ENCODE peak calls at places on chromosomes 1 and 21, in eight cellular contexts. One of them, this sample, is unnamed.

GRCh38 chr21:38831526-38832467 is 26.1 kb downstream of the ETS2 start:
- DNase-seq in stomach: peak
- DNase-seq in GM12864: peak
- DNase-seq in lower lobe of right lung: peak
- DNase-seq in GM10248: peak
- DNase-seq in osteocyte: peak
- DNase-seq in heart left ventricle: peak
- DNase-seq in brain microvascular endothelial cell: peak
- DNase-seq in this sample: peak

GRCh38 chr1:6501414-6501813 is 9.9 kb upstream of the PLEKHG5 start:
- DNase-seq in stomach: no peak
- DNase-seq in GM10248: no peak
- DNase-seq in lower lobe of right lung: no peak
- DNase-seq in brain microvascular endothelial cell: no peak
- DNase-seq in osteocyte: no peak
- DNase-seq in heart left ventricle: no peak
- DNase-seq in GM12864: no peak
- DNase-seq in this sample: no peak

GRCh38 chr1:180033387-180033786 is 78.8 kb downstream of the CEP350 start:
- DNase-seq in stomach: no peak
- DNase-seq in GM12864: no peak
- DNase-seq in osteocyte: no peak
- DNase-seq in lower lobe of right lung: no peak
- DNase-seq in brain microvascular endothelial cell: no peak
- DNase-seq in GM10248: no peak
- DNase-seq in heart left ventricle: no peak
- DNase-seq in this sample: no peak

GRCh38 chr1:6145351-6145750 is 34.8 kb downstream of the CHD5 start:
- DNase-seq in GM12864: no peak
- DNase-seq in brain microvascular endothelial cell: no peak
- DNase-seq in lower lobe of right lung: no peak
- DNase-seq in GM10248: no peak
- DNase-seq in osteocyte: no peak
- DNase-seq in heart left ventricle: no peak
- DNase-seq in stomach: no peak
- DNase-seq in this sample: no peak

GRCh38 chr1:203488539-203488938 is 5.4 kb upstream of the OPTC start:
- DNase-seq in GM12864: no peak
- DNase-seq in heart left ventricle: no peak
- DNase-seq in GM10248: no peak
- DNase-seq in lower lobe of right lung: no peak
- DNase-seq in osteocyte: no peak
- DNase-seq in brain microvascular endothelial cell: no peak
- DNase-seq in stomach: no peak
- DNase-seq in this sample: no peak

GRCh38 chr1:10514490-10515235 is 39.9 kb downstream of the PEX14 start:
- DNase-seq in GM10248: no peak
- DNase-seq in stomach: no peak
- DNase-seq in brain microvascular endothelial cell: peak
- DNase-seq in heart left ventricle: no peak
- DNase-seq in GM12864: no peak
- DNase-seq in osteocyte: no peak
- DNase-seq in lower lobe of right lung: no peak
- DNase-seq in this sample: no peak

GRCh38 chr21:41956926-41957729 is 3.3 kb upstream of the C2CD2 start:
- DNase-seq in stomach: no peak
- DNase-seq in osteocyte: no peak
- DNase-seq in lower lobe of right lung: no peak
- DNase-seq in heart left ventricle: no peak
- DNase-seq in brain microvascular endothelial cell: peak
- DNase-seq in GM10248: no peak
- DNase-seq in GM12864: no peak
- DNase-seq in this sample: no peak

GRCh38 chr1:1847501-1848289 is 43.2 kb downstream of the GNB1 start:
- DNase-seq in osteocyte: no peak
- DNase-seq in lower lobe of right lung: no peak
- DNase-seq in GM10248: peak
- DNase-seq in stomach: no peak
- DNase-seq in GM12864: no peak
- DNase-seq in brain microvascular endothelial cell: no peak
- DNase-seq in heart left ventricle: no peak
- DNase-seq in this sample: peak

GRCh38 chr1:29688477-29689365 is 452.4 kb downstream of the PTPRU start:
- DNase-seq in osteocyte: peak
- DNase-seq in brain microvascular endothelial cell: peak
- DNase-seq in GM10248: peak
- DNase-seq in lower lobe of right lung: no peak
- DNase-seq in GM12864: no peak
- DNase-seq in stomach: no peak
- DNase-seq in heart left ventricle: no peak
- DNase-seq in this sample: no peak

GRCh38 chr21:41927727-41928409 is 25.9 kb downstream of the C2CD2 start:
- DNase-seq in brain microvascular endothelial cell: no peak
- DNase-seq in heart left ventricle: no peak
- DNase-seq in osteocyte: no peak
- DNase-seq in GM12864: peak
- DNase-seq in lower lobe of right lung: no peak
- DNase-seq in stomach: no peak
- DNase-seq in GM10248: peak
- DNase-seq in this sample: no peak

GRCh38 chr21:27292229-27292628 is 325.3 kb upstream of the ADAMTS5 start:
- DNase-seq in osteocyte: no peak
- DNase-seq in lower lobe of right lung: no peak
- DNase-seq in GM10248: no peak
- DNase-seq in stomach: no peak
- DNase-seq in heart left ventricle: no peak
- DNase-seq in GM12864: no peak
- DNase-seq in brain microvascular endothelial cell: no peak
- DNase-seq in this sample: no peak

GRCh38 chr1:215360786-215361185 is 206.3 kb upstream of the KCTD3 start:
- DNase-seq in brain microvascular endothelial cell: no peak
- DNase-seq in GM10248: no peak
- DNase-seq in lower lobe of right lung: no peak
- DNase-seq in GM12864: no peak
- DNase-seq in stomach: no peak
- DNase-seq in heart left ventricle: no peak
- DNase-seq in osteocyte: no peak
- DNase-seq in this sample: no peak

GRCh38 chr1:224298344-224299330 is 31.3 kb downstream of the NVL start:
- DNase-seq in GM10248: no peak
- DNase-seq in heart left ventricle: no peak
- DNase-seq in GM12864: no peak
- DNase-seq in osteocyte: no peak
- DNase-seq in lower lobe of right lung: no peak
- DNase-seq in stomach: no peak
- DNase-seq in brain microvascular endothelial cell: no peak
- DNase-seq in this sample: peak

GRCh38 chr1:159900755-159901335 is 880 bp upstream of the CFAP45 start:
- DNase-seq in brain microvascular endothelial cell: no peak
- DNase-seq in GM12864: no peak
- DNase-seq in heart left ventricle: no peak
- DNase-seq in lower lobe of right lung: no peak
- DNase-seq in stomach: no peak
- DNase-seq in GM10248: no peak
- DNase-seq in osteocyte: no peak
- DNase-seq in this sample: no peak

GRCh38 chr1:16218014-16218673 is 5.7 kb upstream of the ARHGEF19 start:
- DNase-seq in brain microvascular endothelial cell: no peak
- DNase-seq in osteocyte: no peak
- DNase-seq in heart left ventricle: no peak
- DNase-seq in GM10248: no peak
- DNase-seq in lower lobe of right lung: no peak
- DNase-seq in GM12864: no peak
- DNase-seq in stomach: no peak
- DNase-seq in this sample: peak

GRCh38 chr1:241810769-241811402 is 37.1 kb upstream of the EXO1 start:
- DNase-seq in GM12864: no peak
- DNase-seq in brain microvascular endothelial cell: no peak
- DNase-seq in lower lobe of right lung: no peak
- DNase-seq in heart left ventricle: no peak
- DNase-seq in GM10248: peak
- DNase-seq in stomach: no peak
- DNase-seq in osteocyte: no peak
- DNase-seq in this sample: no peak

GRCh38 chr1:61825398-61825797 is 83.1 kb downstream of the PATJ start:
- DNase-seq in GM12864: no peak
- DNase-seq in brain microvascular endothelial cell: no peak
- DNase-seq in heart left ventricle: no peak
- DNase-seq in osteocyte: no peak
- DNase-seq in GM10248: no peak
- DNase-seq in lower lobe of right lung: no peak
- DNase-seq in stomach: no peak
- DNase-seq in this sample: no peak

GRCh38 chr1:160129966-160130365 is 14.4 kb downstream of the ATP1A2 start:
- DNase-seq in osteocyte: no peak
- DNase-seq in brain microvascular endothelial cell: no peak
- DNase-seq in lower lobe of right lung: no peak
- DNase-seq in stomach: no peak
- DNase-seq in GM12864: no peak
- DNase-seq in GM10248: no peak
- DNase-seq in heart left ventricle: no peak
- DNase-seq in this sample: no peak

GRCh38 chr21:46066843-46067331 is 31.0 kb upstream of the COL6A2 start:
- DNase-seq in GM12864: no peak
- DNase-seq in osteocyte: peak
- DNase-seq in stomach: peak
- DNase-seq in brain microvascular endothelial cell: no peak
- DNase-seq in GM10248: no peak
- DNase-seq in heart left ventricle: no peak
- DNase-seq in lower lobe of right lung: peak
- DNase-seq in this sample: no peak

GRCh38 chr1:39110325-39110851 is 84.2 kb downstream of the NDUFS5 start:
- DNase-seq in stomach: no peak
- DNase-seq in GM12864: no peak
- DNase-seq in heart left ventricle: no peak
- DNase-seq in osteocyte: no peak
- DNase-seq in GM10248: no peak
- DNase-seq in brain microvascular endothelial cell: peak
- DNase-seq in lower lobe of right lung: no peak
- DNase-seq in this sample: no peak

GRCh38 chr1:75908717-75909152 is 23.5 kb downstream of the ASB17 start:
- DNase-seq in GM12864: peak
- DNase-seq in stomach: no peak
- DNase-seq in brain microvascular endothelial cell: peak
- DNase-seq in GM10248: peak
- DNase-seq in osteocyte: no peak
- DNase-seq in lower lobe of right lung: no peak
- DNase-seq in heart left ventricle: no peak
- DNase-seq in this sample: no peak
- TF ChIP-seq CTCF in GM12864: peak
- TF ChIP-seq CTCF in stomach: no peak
- TF ChIP-seq CTCF in brain microvascular endothelial cell: peak
- TF ChIP-seq CTCF in GM10248: peak
- TF ChIP-seq CTCF in osteocyte: peak
- TF ChIP-seq CTCF in lower lobe of right lung: no peak
- TF ChIP-seq CTCF in heart left ventricle: no peak
- TF ChIP-seq CTCF in this sample: no peak

DNA sequence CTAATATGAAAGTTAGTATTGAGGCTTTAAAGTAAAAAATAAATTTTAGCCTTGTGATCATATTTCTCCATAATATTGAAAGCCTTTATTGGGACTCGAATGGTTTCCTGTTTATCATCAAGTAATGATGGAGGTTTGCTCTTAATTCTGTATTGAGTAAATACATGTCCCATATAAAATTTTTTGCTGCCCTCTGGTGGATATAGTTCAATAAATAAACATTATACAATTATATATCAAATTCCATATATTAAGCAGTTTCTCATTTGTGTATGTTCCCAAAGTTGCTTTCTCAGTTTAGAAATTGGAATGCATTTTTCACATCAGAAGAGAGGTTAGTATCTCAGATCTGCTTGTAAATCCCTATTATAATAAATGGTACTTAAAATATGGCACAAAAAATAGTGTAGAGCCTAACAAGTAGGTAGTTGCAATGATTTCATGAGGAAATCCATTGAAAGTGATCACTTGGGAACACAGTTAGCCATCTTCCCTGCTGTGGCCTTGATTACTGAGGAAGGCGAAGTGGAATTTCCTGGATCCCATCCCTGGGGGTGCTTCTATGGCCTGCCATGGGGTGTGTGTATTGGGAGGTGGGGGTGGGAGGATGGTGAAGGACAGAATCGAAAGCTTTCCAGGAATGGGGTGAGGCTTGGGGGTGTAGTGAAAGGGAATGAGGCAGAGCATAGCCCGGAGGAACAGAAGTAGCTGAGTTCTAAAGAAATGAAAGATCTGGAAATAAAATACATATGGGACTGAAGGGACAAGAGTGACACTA is 84.1 kb upstream of the C21orf91 start:
- DNase-seq in GM12864: no peak
- DNase-seq in stomach: no peak
- DNase-seq in GM10248: peak
- DNase-seq in osteocyte: no peak
- DNase-seq in lower lobe of right lung: no peak
- DNase-seq in heart left ventricle: no peak
- DNase-seq in brain microvascular endothelial cell: no peak
- DNase-seq in this sample: no peak
- TF ChIP-seq CTCF in GM12864: no peak
- TF ChIP-seq CTCF in stomach: peak
- TF ChIP-seq CTCF in GM10248: no peak
- TF ChIP-seq CTCF in osteocyte: peak
- TF ChIP-seq CTCF in lower lobe of right lung: peak
- TF ChIP-seq CTCF in heart left ventricle: peak
- TF ChIP-seq CTCF in brain microvascular endothelial cell: no peak
- TF ChIP-seq CTCF in this sample: peak

DNA sequence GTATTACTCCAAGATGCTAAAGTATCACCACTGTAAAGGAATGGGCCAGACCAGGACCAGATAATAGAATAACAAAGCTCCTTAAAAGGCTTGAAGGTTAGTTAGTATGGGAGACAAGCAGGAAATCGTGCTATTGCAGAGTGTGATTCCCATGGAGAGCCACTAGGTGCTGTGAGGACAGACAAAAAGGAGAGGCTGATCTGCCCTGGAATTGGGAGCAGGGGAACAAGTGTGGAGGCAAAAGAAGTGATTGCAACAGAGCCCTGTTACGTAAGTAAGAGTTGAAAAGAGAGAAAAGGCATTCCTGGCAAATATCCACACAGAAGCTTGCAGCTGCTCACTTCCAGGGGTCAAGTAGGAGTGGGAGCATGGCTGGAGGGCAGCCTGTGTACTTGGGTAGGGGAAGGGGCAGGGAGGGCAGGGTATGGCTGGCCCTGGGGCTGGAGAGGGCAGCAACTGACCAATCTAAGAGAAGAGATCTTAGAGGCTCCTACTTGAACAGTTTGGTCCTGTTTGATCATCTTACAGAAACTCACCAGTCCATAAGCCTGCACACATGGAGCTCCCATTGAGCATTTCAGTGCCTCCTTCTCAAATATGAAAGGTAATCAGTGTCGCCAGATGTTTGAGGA is 207.7 kb upstream of the GJB5 start:
- DNase-seq in GM12864: no peak
- DNase-seq in stomach: no peak
- DNase-seq in heart left ventricle: no peak
- DNase-seq in brain microvascular endothelial cell: no peak
- DNase-seq in lower lobe of right lung: no peak
- DNase-seq in osteocyte: no peak
- DNase-seq in GM10248: no peak
- DNase-seq in this sample: no peak
- TF ChIP-seq CTCF in GM12864: peak
- TF ChIP-seq CTCF in stomach: no peak
- TF ChIP-seq CTCF in heart left ventricle: no peak
- TF ChIP-seq CTCF in brain microvascular endothelial cell: no peak
- TF ChIP-seq CTCF in lower lobe of right lung: peak
- TF ChIP-seq CTCF in osteocyte: no peak
- TF ChIP-seq CTCF in GM10248: no peak
- TF ChIP-seq CTCF in this sample: no peak

GRCh38 chr1:206631085-206631509 is 4.2 kb upstream of the DYRK3 start:
- DNase-seq in lower lobe of right lung: no peak
- DNase-seq in osteocyte: no peak
- DNase-seq in stomach: peak
- DNase-seq in brain microvascular endothelial cell: peak
- DNase-seq in heart left ventricle: peak
- DNase-seq in GM10248: peak
- DNase-seq in GM12864: peak
- DNase-seq in this sample: peak
- TF ChIP-seq CTCF in lower lobe of right lung: peak
- TF ChIP-seq CTCF in osteocyte: peak
- TF ChIP-seq CTCF in stomach: peak
- TF ChIP-seq CTCF in brain microvascular endothelial cell: peak
- TF ChIP-seq CTCF in heart left ventricle: peak
- TF ChIP-seq CTCF in GM10248: peak
- TF ChIP-seq CTCF in GM12864: peak
- TF ChIP-seq CTCF in this sample: peak

This sample was measured in transverse colon.